ENCODE peak calls at places on chromosomes 1 and 21, in ten cellular contexts. Y, F, W, E, S, J, G, M, U and O are unnamed samples.

GRCh38 chr1:55894521-55894920 is 679.4 kb upstream of the USP24 start:
- DNase-seq in Y (no peak), F (no peak), W (no peak), E (peak; percentile 78), S (peak; percentile 15), J (no peak), G (no peak), M (peak; percentile 90), U (peak; percentile 67), O (peak; percentile 50)

GRCh38 chr1:203283597-203283996 is 21.7 kb upstream of the BTG2 start:
- DNase-seq in Y (no peak), F (no peak), W (no peak), E (no peak), S (no peak), J (no peak), G (no peak), M (no peak), U (no peak), O (no peak)

GRCh38 chr1:211762206-211762605 is 68.4 kb downstream of the LPGAT1 start:
- DNase-seq in Y (no peak), F (no peak), W (no peak), E (no peak), S (no peak), J (no peak), G (no peak), M (no peak), U (no peak), O (no peak)

GRCh38 chr1:1926886-1927660 is 8.0 kb upstream of the TMEM52 start:
- DNase-seq in Y (no peak), F (no peak), W (no peak), E (no peak), S (no peak), J (no peak), G (no peak), M (no peak), U (no peak), O (no peak)

GRCh38 chr1:20829946-20830345 is 42.8 kb upstream of the HP1BP3 start:
- DNase-seq in Y (no peak), F (no peak), W (no peak), E (no peak), S (no peak), J (no peak), G (no peak), M (no peak), U (no peak), O (no peak)

GRCh38 chr1:230794871-230795645 is 47.9 kb downstream of the CAPN9 start:
- DNase-seq in Y (no peak), F (no peak), W (no peak), E (no peak), S (no peak), J (no peak), G (no peak), M (no peak), U (no peak), O (no peak)

GRCh38 chr1:116514708-116515525 is 55.9 kb downstream of the CD58 start:
- DNase-seq in Y (no peak), F (no peak), W (peak; percentile 99), E (peak; percentile 65), S (peak; percentile 43), J (no peak), G (no peak), M (no peak), U (peak; percentile 73), O (peak; percentile 19)

GRCh38 chr1:30274937-30275621 is 448.3 kb downstream of the MATN1 start:
- DNase-seq in Y (no peak), F (no peak), W (no peak), E (no peak), S (no peak), J (no peak), G (no peak), M (no peak), U (no peak), O (no peak)

GRCh38 chr1:79355073-79355472 is 348.5 kb upstream of the ADGRL4 start:
- DNase-seq in Y (no peak), F (no peak), W (no peak), E (peak; percentile 68), S (peak; percentile 48), J (no peak), G (peak; percentile 16), M (peak; percentile 93), U (peak; percentile 11), O (peak; percentile 41)

GRCh38 chr1:172907834-172908326 is 142.9 kb downstream of the TNFSF18 start:
- DNase-seq in Y (no peak), F (no peak), W (no peak), E (no peak), S (no peak), J (no peak), G (no peak), M (no peak), U (no peak), O (no peak)

GRCh38 chr1:110475358-110476027 is 24.5 kb downstream of the PROK1 start:
- DNase-seq in Y (no peak), F (no peak), W (no peak), E (no peak), S (no peak), J (no peak), G (no peak), M (no peak), U (no peak), O (no peak)

GRCh38 chr1:220696863-220697231 is 6.7 kb downstream of the C1orf115 start:
- DNase-seq in Y (no peak), F (no peak), W (no peak), E (peak; percentile 32), S (no peak), J (no peak), G (no peak), M (no peak), U (peak; percentile 36), O (peak; percentile 38)

GRCh38 chr21:32807717-32808380 is 36.3 kb upstream of the PAXBP1 start:
- DNase-seq in Y (no peak), F (no peak), W (no peak), E (peak; percentile 46), S (peak; percentile 54), J (no peak), G (no peak), M (peak; percentile 86), U (peak; percentile 76), O (peak; percentile 65)

GRCh38 chr1:85464497-85465098 is 361 bp downstream of the DDAH1 start:
- DNase-seq in Y (peak; percentile 83), F (peak; percentile 82), W (peak; percentile 19), E (peak; percentile 80), S (peak; percentile 78), J (peak; percentile 76), G (no peak), M (peak; percentile 66), U (peak; percentile 75), O (peak; percentile 85)

GRCh38 chr1:199724049-199724448 is 303.5 kb upstream of the NR5A2 start:
- DNase-seq in Y (no peak), F (no peak), W (no peak), E (no peak), S (no peak), J (no peak), G (no peak), M (no peak), U (no peak), O (no peak)

GRCh38 chr1:175797576-175797975 is 54.2 kb upstream of the TNR start:
- DNase-seq in Y (peak; percentile 66), F (no peak), W (no peak), E (no peak), S (no peak), J (no peak), G (no peak), M (no peak), U (no peak), O (no peak)
- H3K4me3 ChIP-seq in Y (no peak overlapping the region), F (no peak overlapping the region), W (no peak overlapping the region), E (no peak overlapping the region), S (no peak overlapping the region), J (no peak overlapping the region), G (no peak overlapping the region), M (no peak overlapping the region), U (no peak overlapping the region), O (no peak overlapping the region)

DNA sequence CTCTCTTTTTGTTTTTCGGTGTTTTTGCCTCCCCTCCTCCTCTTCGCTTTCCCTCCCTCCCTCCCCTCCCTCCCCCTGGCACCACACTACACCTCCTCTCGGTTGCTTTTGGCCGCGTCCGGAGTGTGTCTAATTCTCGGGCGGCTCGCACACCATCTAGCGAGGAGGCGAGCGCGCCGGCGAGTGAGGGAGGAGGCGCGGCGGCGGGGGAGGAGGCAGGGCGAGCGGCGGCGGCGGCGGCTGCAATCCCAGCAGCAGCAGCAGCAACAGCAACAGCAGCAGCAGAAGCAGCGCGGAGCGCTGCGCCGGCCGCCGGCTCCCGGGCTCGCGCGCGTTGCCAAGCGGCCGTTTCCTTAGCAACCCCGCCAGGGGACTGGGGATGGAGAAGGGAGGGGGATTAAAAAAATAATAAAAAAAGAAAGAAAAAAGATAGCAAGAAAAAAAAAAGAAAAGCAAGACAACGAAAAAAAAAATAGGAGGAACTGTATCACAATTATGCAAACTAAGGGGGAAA is 408 bp upstream of the NEGR1 start:
- DNase-seq in Y (peak; percentile 91), F (peak; percentile 94), W (peak; percentile 87), E (peak; percentile 94), S (peak; percentile 98), J (peak; percentile 89), G (peak; percentile 54), M (peak; percentile 91), U (peak; percentile 97), O (peak; percentile 97)
- TF ChIP-seq CTCF in Y (no peak), F (peak; percentile 25), W (no peak), E (no peak), S (no peak), J (no peak), G (peak; percentile 22), M (peak; percentile 11), U (no peak), O (peak; percentile 1)

DNA sequence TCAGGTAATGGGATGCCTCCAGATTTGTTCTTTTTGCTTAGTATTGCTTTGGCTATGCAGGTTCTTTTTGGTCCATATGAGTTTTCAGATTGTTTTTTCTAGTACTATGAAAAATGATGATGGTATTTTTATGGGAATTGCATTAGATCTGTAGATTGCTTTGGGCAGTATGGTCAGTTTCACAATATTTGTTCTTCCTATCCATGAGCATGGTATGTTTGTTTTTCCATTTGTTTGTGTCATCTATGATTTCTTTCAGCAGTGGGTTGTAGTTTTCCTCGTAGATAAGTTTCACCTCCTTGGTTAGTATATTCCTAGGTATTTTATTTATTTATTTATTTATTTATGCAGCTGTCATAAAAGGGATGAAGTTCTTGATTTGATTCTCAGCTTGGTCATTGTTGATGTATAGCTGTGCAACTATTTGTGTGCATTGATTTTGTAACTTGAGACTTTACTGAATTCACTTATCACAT is 103.9 kb upstream of the DNAH14 start:
- DNase-seq in Y (no peak), F (no peak), W (no peak), E (no peak), S (no peak), J (no peak), G (no peak), M (no peak), U (no peak), O (no peak)
- H3K4me3 ChIP-seq in Y (no peak overlapping the region), F (no peak overlapping the region), W (no peak overlapping the region), E (no peak overlapping the region), S (no peak overlapping the region), J (no peak overlapping the region), G (no peak overlapping the region), M (no peak overlapping the region), U (no peak overlapping the region), O (no peak overlapping the region)

DNA sequence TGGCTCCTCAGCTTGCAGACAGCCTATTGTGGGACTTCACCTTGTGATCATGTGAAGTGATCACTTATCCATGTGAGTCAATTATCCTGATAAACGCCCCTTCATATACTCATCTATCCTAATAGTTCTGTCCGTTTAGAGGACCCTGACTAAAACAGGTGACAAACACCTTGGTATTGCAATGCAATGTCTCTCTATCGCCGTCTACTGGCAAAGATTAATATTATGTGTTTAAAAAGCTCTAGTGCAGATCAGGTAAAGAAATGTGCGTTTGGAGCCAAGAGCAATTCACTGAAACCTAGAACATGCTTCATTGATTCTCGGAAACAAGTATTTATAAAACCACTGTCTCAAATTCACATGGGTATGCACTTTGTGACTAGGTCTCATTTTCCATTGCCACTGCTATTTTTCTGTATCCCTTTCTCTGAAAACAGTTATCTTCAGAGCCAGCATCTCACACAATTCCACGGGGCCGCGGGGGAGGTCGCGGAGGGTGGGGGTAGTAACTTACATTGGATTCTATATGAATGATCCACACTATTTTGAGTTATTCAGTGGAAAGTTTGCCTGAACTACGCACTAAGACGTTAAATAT is 554.6 kb upstream of the NCAM2 start:
- DNase-seq in Y (peak; percentile 76), F (no peak), W (no peak), E (no peak), S (no peak), J (no peak), G (no peak), M (no peak), U (no peak), O (no peak)
- TF ChIP-seq CTCF in Y (peak; percentile 92), F (no peak), W (peak; percentile 46), E (peak; percentile 14), S (peak; percentile 14), J (no peak), G (no peak), M (no peak), U (no peak), O (no peak)